ENCODE peak calls at places on chromosomes 1 and 21, in six cellular contexts. One of them, this sample, is unnamed.

GRCh38 chr1:198730952-198731351 is 92.1 kb downstream of the PTPRC start:
- DNase-seq in germinal center: no peak
- DNase-seq in brain microvascular endothelial cell: no peak
- DNase-seq in effector CD4-positive, alpha-beta T cell: no peak
- DNase-seq in left ventricle myocardium superior: no peak
- DNase-seq in HCEC 1CT: peak; percentile 21
- DNase-seq in this sample: no peak

GRCh38 chr1:23837905-23838304 is 12.7 kb upstream of the HMGCL start:
- DNase-seq in germinal center: no peak
- DNase-seq in brain microvascular endothelial cell: no peak
- DNase-seq in effector CD4-positive, alpha-beta T cell: no peak
- DNase-seq in left ventricle myocardium superior: no peak
- DNase-seq in HCEC 1CT: no peak
- DNase-seq in this sample: no peak

GRCh38 chr1:44759077-44759476 is 16.3 kb upstream of the RPS8 start:
- DNase-seq in germinal center: no peak
- DNase-seq in brain microvascular endothelial cell: no peak
- DNase-seq in effector CD4-positive, alpha-beta T cell: no peak
- DNase-seq in left ventricle myocardium superior: no peak
- DNase-seq in HCEC 1CT: no peak
- DNase-seq in this sample: no peak

GRCh38 chr1:112508242-112509004 is at the start of gene WNT2B:
- DNase-seq in germinal center: peak; percentile 67
- DNase-seq in brain microvascular endothelial cell: no peak
- DNase-seq in effector CD4-positive, alpha-beta T cell: peak; percentile 32
- DNase-seq in left ventricle myocardium superior: peak; percentile 43
- DNase-seq in HCEC 1CT: peak; percentile 21
- DNase-seq in this sample: no peak

GRCh38 chr1:96473791-96474452 is 247.7 kb upstream of the PTBP2 start:
- DNase-seq in germinal center: no peak
- DNase-seq in brain microvascular endothelial cell: peak; percentile 47
- DNase-seq in effector CD4-positive, alpha-beta T cell: no peak
- DNase-seq in left ventricle myocardium superior: no peak
- DNase-seq in HCEC 1CT: peak; percentile 33
- DNase-seq in this sample: no peak

GRCh38 chr1:56034847-56035483 is 544.4 kb downstream of the PLPP3 start:
- DNase-seq in germinal center: no peak
- DNase-seq in brain microvascular endothelial cell: no peak
- DNase-seq in effector CD4-positive, alpha-beta T cell: no peak
- DNase-seq in left ventricle myocardium superior: no peak
- DNase-seq in HCEC 1CT: no peak
- DNase-seq in this sample: no peak

GRCh38 chr1:213656039-213656438 is 331.7 kb upstream of the PROX1 start:
- DNase-seq in germinal center: no peak
- DNase-seq in brain microvascular endothelial cell: no peak
- DNase-seq in effector CD4-positive, alpha-beta T cell: no peak
- DNase-seq in left ventricle myocardium superior: no peak
- DNase-seq in HCEC 1CT: no peak
- DNase-seq in this sample: no peak

GRCh38 chr1:11781298-11781697 is 19.3 kb downstream of the C1orf167 start:
- DNase-seq in germinal center: no peak
- DNase-seq in brain microvascular endothelial cell: no peak
- DNase-seq in effector CD4-positive, alpha-beta T cell: no peak
- DNase-seq in left ventricle myocardium superior: no peak
- DNase-seq in HCEC 1CT: no peak
- DNase-seq in this sample: peak; percentile 88

GRCh38 chr21:44509539-44509938 is 30.5 kb downstream of the KRTAP10-1 start:
- DNase-seq in germinal center: no peak
- DNase-seq in brain microvascular endothelial cell: no peak
- DNase-seq in effector CD4-positive, alpha-beta T cell: no peak
- DNase-seq in left ventricle myocardium superior: peak; percentile 91
- DNase-seq in HCEC 1CT: no peak
- DNase-seq in this sample: no peak

GRCh38 chr1:201488817-201489581 is 17.9 kb downstream of the CSRP1 start:
- DNase-seq in germinal center: no peak
- DNase-seq in brain microvascular endothelial cell: peak; percentile 91
- DNase-seq in effector CD4-positive, alpha-beta T cell: no peak
- DNase-seq in left ventricle myocardium superior: peak; percentile 67
- DNase-seq in HCEC 1CT: peak; percentile 95
- DNase-seq in this sample: no peak

GRCh38 chr1:248288385-248288784 is 10.6 kb upstream of the OR2T33 start:
- DNase-seq in germinal center: no peak
- DNase-seq in brain microvascular endothelial cell: no peak
- DNase-seq in effector CD4-positive, alpha-beta T cell: no peak
- DNase-seq in left ventricle myocardium superior: no peak
- DNase-seq in HCEC 1CT: no peak
- DNase-seq in this sample: no peak

GRCh38 chr1:101781437-101781836 is 215.3 kb downstream of the OLFM3 start:
- DNase-seq in germinal center: no peak
- DNase-seq in brain microvascular endothelial cell: no peak
- DNase-seq in effector CD4-positive, alpha-beta T cell: no peak
- DNase-seq in left ventricle myocardium superior: no peak
- DNase-seq in HCEC 1CT: peak; percentile 10
- DNase-seq in this sample: no peak

GRCh38 chr1:206131037-206131436 is 13.8 kb upstream of the AVPR1B start:
- DNase-seq in germinal center: no peak
- DNase-seq in brain microvascular endothelial cell: no peak
- DNase-seq in effector CD4-positive, alpha-beta T cell: no peak
- DNase-seq in left ventricle myocardium superior: peak; percentile 69
- DNase-seq in HCEC 1CT: no peak
- DNase-seq in this sample: no peak

GRCh38 chr1:197736689-197737088 is 38.6 kb downstream of the DENND1B start:
- DNase-seq in germinal center: no peak
- DNase-seq in brain microvascular endothelial cell: peak; percentile 2
- DNase-seq in effector CD4-positive, alpha-beta T cell: no peak
- DNase-seq in left ventricle myocardium superior: no peak
- DNase-seq in HCEC 1CT: peak; percentile 41
- DNase-seq in this sample: peak; percentile 97

GRCh38 chr1:227893696-227894305 is 53.9 kb downstream of the WNT9A start:
- DNase-seq in germinal center: no peak
- DNase-seq in brain microvascular endothelial cell: no peak
- DNase-seq in effector CD4-positive, alpha-beta T cell: no peak
- DNase-seq in left ventricle myocardium superior: no peak
- DNase-seq in HCEC 1CT: no peak
- DNase-seq in this sample: peak; percentile 60

GRCh38 chr1:58282623-58283022 is 263.9 kb downstream of the OMA1 start:
- DNase-seq in germinal center: no peak
- DNase-seq in brain microvascular endothelial cell: no peak
- DNase-seq in effector CD4-positive, alpha-beta T cell: no peak
- DNase-seq in left ventricle myocardium superior: peak; percentile 51
- DNase-seq in HCEC 1CT: no peak
- DNase-seq in this sample: no peak

GRCh38 chr1:19454265-19455198 is 30.8 kb downstream of the CAPZB start:
- DNase-seq in germinal center: no peak
- DNase-seq in brain microvascular endothelial cell: no peak
- DNase-seq in effector CD4-positive, alpha-beta T cell: no peak
- DNase-seq in left ventricle myocardium superior: peak; percentile 54
- DNase-seq in HCEC 1CT: no peak
- DNase-seq in this sample: peak; percentile 37

GRCh38 chr1:155976062-155976912 is 2.1 kb downstream of the ARHGEF2 start:
- DNase-seq in germinal center: peak; percentile 34
- DNase-seq in brain microvascular endothelial cell: peak; percentile 20
- DNase-seq in effector CD4-positive, alpha-beta T cell: peak; percentile 60
- DNase-seq in left ventricle myocardium superior: peak; percentile 81
- DNase-seq in HCEC 1CT: peak; percentile 61
- DNase-seq in this sample: no peak

GRCh38 chr1:64597151-64597550 is 127.2 kb downstream of the CACHD1 start:
- DNase-seq in germinal center: no peak
- DNase-seq in brain microvascular endothelial cell: no peak
- DNase-seq in effector CD4-positive, alpha-beta T cell: no peak
- DNase-seq in left ventricle myocardium superior: no peak
- DNase-seq in HCEC 1CT: no peak
- DNase-seq in this sample: no peak

GRCh38 chr1:89804646-89805237 is 16.1 kb upstream of the LRRC8D start:
- DNase-seq in germinal center: peak; percentile 79
- DNase-seq in brain microvascular endothelial cell: peak; percentile 83
- DNase-seq in effector CD4-positive, alpha-beta T cell: peak; percentile 78
- DNase-seq in left ventricle myocardium superior: peak; percentile 71
- DNase-seq in HCEC 1CT: peak; percentile 74
- DNase-seq in this sample: peak; percentile 96

GRCh38 chr1:41767534-41767933 is 151.2 kb downstream of the HIVEP3 start:
- DNase-seq in germinal center: no peak
- DNase-seq in brain microvascular endothelial cell: no peak
- DNase-seq in effector CD4-positive, alpha-beta T cell: no peak
- DNase-seq in left ventricle myocardium superior: no peak
- DNase-seq in HCEC 1CT: no peak
- DNase-seq in this sample: no peak

GRCh38 chr1:61639937-61640336 is 85.0 kb downstream of the TM2D1 start:
- DNase-seq in germinal center: no peak
- DNase-seq in brain microvascular endothelial cell: no peak
- DNase-seq in effector CD4-positive, alpha-beta T cell: no peak
- DNase-seq in left ventricle myocardium superior: no peak
- DNase-seq in HCEC 1CT: no peak
- DNase-seq in this sample: no peak

GRCh38 chr1:5099558-5099957 is 445.1 kb downstream of the AJAP1 start:
- DNase-seq in germinal center: no peak
- DNase-seq in brain microvascular endothelial cell: no peak
- DNase-seq in effector CD4-positive, alpha-beta T cell: no peak
- DNase-seq in left ventricle myocardium superior: no peak
- DNase-seq in HCEC 1CT: no peak
- DNase-seq in this sample: no peak

GRCh38 chr1:152141971-152142584 is 16.9 kb downstream of the RPTN start:
- DNase-seq in germinal center: no peak
- DNase-seq in brain microvascular endothelial cell: peak; percentile 82
- DNase-seq in effector CD4-positive, alpha-beta T cell: no peak
- DNase-seq in left ventricle myocardium superior: peak; percentile 36
- DNase-seq in HCEC 1CT: peak; percentile 54
- DNase-seq in this sample: peak; percentile 86

GRCh38 chr21:26835027-26835713 is 10.0 kb downstream of the ADAMTS1 start:
- DNase-seq in germinal center: no peak
- DNase-seq in brain microvascular endothelial cell: peak; percentile 60
- DNase-seq in effector CD4-positive, alpha-beta T cell: no peak
- DNase-seq in left ventricle myocardium superior: no peak
- DNase-seq in HCEC 1CT: peak; percentile 75
- DNase-seq in this sample: peak; percentile 63

GRCh38 chr1:189269011-189269410 is 1208.7 kb downstream of the BRINP3 start:
- DNase-seq in germinal center: no peak
- DNase-seq in brain microvascular endothelial cell: no peak
- DNase-seq in effector CD4-positive, alpha-beta T cell: no peak
- DNase-seq in left ventricle myocardium superior: no peak
- DNase-seq in HCEC 1CT: peak; percentile 13
- DNase-seq in this sample: no peak

GRCh38 chr1:8396083-8396911 is 78.4 kb downstream of the SLC45A1 start:
- DNase-seq in germinal center: no peak
- DNase-seq in brain microvascular endothelial cell: peak; percentile 49
- DNase-seq in effector CD4-positive, alpha-beta T cell: no peak
- DNase-seq in left ventricle myocardium superior: no peak
- DNase-seq in HCEC 1CT: peak; percentile 69
- DNase-seq in this sample: no peak

GRCh38 chr1:83508485-83509151 is 490.3 kb downstream of the TTLL7 start:
- DNase-seq in germinal center: no peak
- DNase-seq in brain microvascular endothelial cell: peak; percentile 49
- DNase-seq in effector CD4-positive, alpha-beta T cell: no peak
- DNase-seq in left ventricle myocardium superior: no peak
- DNase-seq in HCEC 1CT: no peak
- DNase-seq in this sample: peak; percentile 44

GRCh38 chr21:45629046-45629981 is 14.2 kb upstream of the PCBP3 start:
- DNase-seq in germinal center: no peak
- DNase-seq in brain microvascular endothelial cell: no peak
- DNase-seq in effector CD4-positive, alpha-beta T cell: no peak
- DNase-seq in left ventricle myocardium superior: no peak
- DNase-seq in HCEC 1CT: no peak
- DNase-seq in this sample: no peak

This sample was measured in trophoblast cell.